ENCODE peak calls at places on chromosomes 11 and 22, in six cellular contexts. H is stimulated activated CD4-positive, alpha-beta T cell treated with anti-CD3 and anti-CD28 coated beads, Interleukin-2, amount 100 ng/mL, for 48 hours; W is A549; K is AG10803; F is Caki2; A is skeletal muscle cell. B is an unnamed sample.

GRCh38 chr11:12675951-12676711 is 1.9 kb downstream of the TEAD1 start:
- DNase-seq in H (no peak), W (no peak), K (peak; percentile 55), F (peak; percentile 48), A (no peak), B (no peak)

GRCh38 chr22:22061085-22062077 is 78.8 kb upstream of the TOP3B start:
- DNase-seq in H (no peak), W (peak; percentile 56), K (peak; percentile 67), F (no peak), A (peak; percentile 71), B (no peak)

GRCh38 chr22:42945027-42945426 is 69.9 kb downstream of the PACSIN2 start:
- DNase-seq in H (no peak), W (no peak), K (no peak), F (no peak), A (no peak), B (no peak)

GRCh38 chr22:23237201-23237798 is 57.0 kb downstream of the BCR start:
- DNase-seq in H (no peak), W (no peak), K (no peak), F (no peak), A (peak; percentile 78), B (peak; percentile 92)

GRCh38 chr11:94876645-94877445 is 96.5 kb downstream of the CWC15 start:
- DNase-seq in H (peak; percentile 65), W (peak; percentile 72), K (peak; percentile 93), F (peak; percentile 76), A (peak; percentile 96), B (peak; percentile 86)

GRCh38 chr11:111942826-111943225 is 5.7 kb downstream of the DIXDC1 start:
- DNase-seq in H (no peak), W (no peak), K (peak; percentile 87), F (no peak), A (peak; percentile 66), B (no peak)

GRCh38 chr11:1074244-1075221 is at the start of gene MUC2:
- DNase-seq in H (no peak), W (no peak), K (no peak), F (no peak), A (no peak), B (peak; percentile 63)

GRCh38 chr22:19173047-19174035 is 5.2 kb downstream of the SLC25A1 start:
- DNase-seq in H (no peak), W (no peak), K (no peak), F (no peak), A (no peak), B (no peak)

GRCh38 chr11:103907548-103908455 is 128.6 kb upstream of the DDI1 start:
- DNase-seq in H (no peak), W (no peak), K (peak; percentile 32), F (no peak), A (peak; percentile 18), B (no peak)

GRCh38 chr11:47905358-47906059 is 57.4 kb upstream of the NUP160 start:
- DNase-seq in H (no peak), W (no peak), K (no peak), F (no peak), A (peak; percentile 17), B (no peak)

GRCh38 chr22:48757581-48757980 is 1070.1 kb downstream of the BRD1 start:
- DNase-seq in H (no peak), W (no peak), K (no peak), F (no peak), A (no peak), B (no peak)

GRCh38 chr22:30667092-30667485 is 586 bp downstream of the DUSP18 start:
- DNase-seq in H (no peak), W (no peak), K (no peak), F (no peak), A (no peak), B (no peak)

GRCh38 chr22:43572710-43573109 is 160.9 kb downstream of the MPPED1 start:
- DNase-seq in H (no peak), W (no peak), K (no peak), F (no peak), A (no peak), B (no peak)